ENCODE peak calls at places on chromosome 16, in eight cellular contexts. R is ascending aorta; S is endothelial cell of umbilical vein; A is HepG2; K is heart left ventricle; L is Panc1; N is astrocyte; Q is CD8-positive, alpha-beta T cell. W is an unnamed sample. For H3K4me1, the result is how much of the 10 kb centered on the place peaks cover.

GRCh38 chr16:75097941-75098897 is 18.4 kb downstream of the LDHD start:
- DNase-seq in N (no peak), K (no peak), A (no peak), L (no peak), S (no peak), Q (peak), R (no peak), W (no peak)

GRCh38 chr16:80346160-80346632 is 194.6 kb upstream of the DYNLRB2 start:
- DNase-seq in L (no peak), N (no peak), A (no peak), Q (no peak), K (no peak), S (no peak), R (no peak), W (no peak)

GRCh38 chr16:82187829-82188228 is 17.8 kb upstream of the MPHOSPH6 start:
- DNase-seq in A (no peak), S (no peak), K (no peak), Q (no peak), N (no peak), R (no peak), L (no peak), W (no peak)

GRCh38 chr16:1776991-1777374 is 4.0 kb upstream of the MRPS34 start:
- DNase-seq in K (peak), S (no peak), R (no peak), N (no peak), L (no peak), Q (no peak), A (no peak), W (no peak)

GRCh38 chr16:85735225-85735722 is 15.6 kb downstream of the C16orf74 start:
- DNase-seq in L (no peak), R (no peak), N (no peak), S (no peak), A (no peak), Q (peak), K (no peak), W (no peak)

GRCh38 chr16:84916156-84916555 is 95.2 kb downstream of the ZDHHC7 start:
- DNase-seq in R (no peak), A (no peak), L (no peak), N (no peak), Q (no peak), S (no peak), K (no peak), W (no peak)

GRCh38 chr16:84368327-84368996 is at the start of gene ATP2C2:
- DNase-seq in K (no peak), L (no peak), A (no peak), N (no peak), Q (no peak), R (no peak), S (no peak), W (no peak)

GRCh38 chr16:10362077-10362863 is 23.6 kb upstream of the ATF7IP2 start:
- DNase-seq in Q (no peak), N (peak), K (no peak), R (no peak), S (no peak), L (no peak), A (peak), W (no peak)

GRCh38 chr16:46862555-46863447 is 21.4 kb upstream of the GPT2 start:
- DNase-seq in Q (no peak), N (peak), S (no peak), K (no peak), A (no peak), L (no peak), R (no peak), W (no peak)

GRCh38 chr16:49698416-49698815 is 157.5 kb downstream of the ZNF423 start:
- DNase-seq in A (no peak), R (no peak), Q (no peak), S (peak), K (peak), N (peak), L (no peak), W (peak)

GRCh38 chr16:56334761-56335160 is 90.6 kb downstream of the AMFR start:
- DNase-seq in K (no peak), L (no peak), Q (no peak), R (no peak), A (no peak), N (no peak), S (no peak), W (no peak)

GRCh38 chr16:46793841-46794240 is 37.1 kb downstream of the C16orf87 start:
- DNase-seq in R (no peak), A (no peak), S (no peak), Q (no peak), K (no peak), N (no peak), L (no peak), W (no peak)

GRCh38 chr16:12141073-12141472 is 164.5 kb downstream of the SNX29 start:
- DNase-seq in L (no peak), Q (no peak), S (no peak), R (no peak), N (peak), A (no peak), K (no peak), W (no peak)

GRCh38 chr16:56424791-56425438 is 430 bp downstream of the AMFR start:
- DNase-seq in S (peak), K (peak), L (no peak), N (no peak), A (no peak), Q (peak), R (peak), W (peak)

GRCh38 chr16:68658258-68658973 is 13.3 kb downstream of the CDH3 start:
- DNase-seq in S (no peak), K (no peak), A (no peak), L (peak), Q (no peak), R (no peak), N (peak), W (no peak)

GRCh38 chr16:50234771-50235556 is 31.4 kb upstream of the ADCY7 start:
- DNase-seq in L (no peak), K (no peak), S (no peak), N (peak), A (no peak), R (no peak), Q (no peak), W (no peak)

GRCh38 chr16:873889-874288 is 73.4 kb upstream of the GNG13 start:
- DNase-seq in A (no peak), R (no peak), N (no peak), S (no peak), L (no peak), Q (no peak), K (no peak), W (no peak)

GRCh38 chr16:17380613-17381012 is 90.1 kb downstream of the XYLT1 start:
- DNase-seq in N (peak), K (no peak), A (no peak), R (no peak), Q (no peak), L (no peak), S (no peak), W (no peak)

GRCh38 chr16:720990-721764 is at the start of gene ANTKMT:
- DNase-seq in Q (peak), N (peak), S (peak), A (peak), K (peak), R (peak), L (no peak), W (peak)

GRCh38 chr16:85007815-85008214 is 3.5 kb downstream of the ZDHHC7 start:
- DNase-seq in S (no peak), Q (no peak), L (no peak), K (no peak), A (no peak), R (peak), N (no peak), W (no peak)

GRCh38 chr16:12679660-12680272 is 123.9 kb downstream of the CPPED1 start:
- DNase-seq in A (no peak), S (no peak), Q (no peak), L (no peak), R (no peak), K (no peak), N (peak), W (no peak)

GRCh38 chr16:63684702-63685101 is 1437.2 kb downstream of the CDH11 start:
- DNase-seq in A (no peak), N (no peak), L (no peak), R (no peak), Q (no peak), S (no peak), K (no peak), W (no peak)

GRCh38 chr16:12958366-12958765 is 57.0 kb downstream of the SHISA9 start:
- DNase-seq in Q (no peak), K (no peak), N (no peak), L (no peak), R (no peak), S (no peak), A (no peak), W (no peak)

GRCh38 chr16:1057252-1057932 is 15.2 kb upstream of the SSTR5 start:
- DNase-seq in R (no peak), A (no peak), N (no peak), Q (peak), K (no peak), L (no peak), S (peak), W (no peak)

GRCh38 chr16:56547120-56547948 is 17.5 kb upstream of the MT4 start:
- DNase-seq in R (no peak), N (peak), L (no peak), A (no peak), K (no peak), Q (no peak), S (no peak), W (no peak)

GRCh38 chr16:54076006-54076504 is 210.5 kb downstream of the IRX3 start:
- DNase-seq in L (no peak), R (no peak), A (no peak), K (no peak), S (no peak), N (no peak), Q (no peak), W (no peak)

GRCh38 chr16:73113326-73113720 is 65.4 kb upstream of the ZFHX3 start:
- DNase-seq in R (no peak), N (peak), S (no peak), A (no peak), Q (no peak), L (no peak), K (no peak), W (no peak)

GRCh38 chr16:75491876-75492275 is 3.4 kb downstream of the CHST6 start:
- DNase-seq in A (no peak), K (no peak), Q (no peak), S (no peak), L (no peak), R (no peak), N (no peak), W (no peak)

GRCh38 chr16:6160871-6161270 is 1063.3 kb upstream of the EEF2KMT start:
- DNase-seq in R (no peak), S (no peak), A (no peak), Q (no peak), L (no peak), K (no peak), N (peak), W (no peak)

GRCh38 chr16:76900285-76901263 is 290.4 kb upstream of the MON1B start:
- DNase-seq in L (no peak), R (no peak), A (no peak), N (no peak), K (no peak), S (no peak), Q (no peak), W (no peak)

GRCh38 chr16:85428168-85428898 is 184.8 kb upstream of the GSE1 start:
- DNase-seq in A (no peak), K (no peak), L (no peak), S (peak), R (no peak), N (no peak), Q (peak), W (peak)

GRCh38 chr16:49620158-49620867 is 235.6 kb downstream of the ZNF423 start:
- DNase-seq in L (no peak), S (peak), Q (no peak), R (peak), A (peak), K (peak), N (peak), W (peak)

GRCh38 chr16:30748634-30749445 is 615 bp downstream of the PHKG2 start:
- DNase-seq in A (no peak), S (peak), Q (no peak), L (no peak), N (peak), K (peak), R (no peak), W (no peak)

GRCh38 chr16:30958164-30959083 is 870 bp downstream of the SETD1A start:
- DNase-seq in A (peak), K (peak), L (no peak), Q (no peak), N (no peak), R (no peak), S (peak), W (peak)

GRCh38 chr16:10950393-10950792 is 6.0 kb downstream of the CLEC16A start:
- DNase-seq in R (no peak), S (no peak), N (no peak), Q (no peak), A (no peak), L (no peak), K (no peak), W (no peak)

GRCh38 chr16:11788914-11789313 is 8.1 kb downstream of the ZC3H7A start:
- DNase-seq in A (no peak), K (no peak), R (no peak), L (no peak), Q (no peak), S (no peak), N (no peak), W (no peak)

GRCh38 chr16:67464565-67464964 is 16.4 kb downstream of the ATP6V0D1 start:
- DNase-seq in R (no peak), N (no peak), S (no peak), Q (no peak), L (no peak), K (no peak), A (no peak), W (no peak)
- H3K4me1 ChIP-seq in R (under half), N (under half), S (under half), Q (under half), L (under half), K (half or more), A (under half), W (under half)

DNA sequence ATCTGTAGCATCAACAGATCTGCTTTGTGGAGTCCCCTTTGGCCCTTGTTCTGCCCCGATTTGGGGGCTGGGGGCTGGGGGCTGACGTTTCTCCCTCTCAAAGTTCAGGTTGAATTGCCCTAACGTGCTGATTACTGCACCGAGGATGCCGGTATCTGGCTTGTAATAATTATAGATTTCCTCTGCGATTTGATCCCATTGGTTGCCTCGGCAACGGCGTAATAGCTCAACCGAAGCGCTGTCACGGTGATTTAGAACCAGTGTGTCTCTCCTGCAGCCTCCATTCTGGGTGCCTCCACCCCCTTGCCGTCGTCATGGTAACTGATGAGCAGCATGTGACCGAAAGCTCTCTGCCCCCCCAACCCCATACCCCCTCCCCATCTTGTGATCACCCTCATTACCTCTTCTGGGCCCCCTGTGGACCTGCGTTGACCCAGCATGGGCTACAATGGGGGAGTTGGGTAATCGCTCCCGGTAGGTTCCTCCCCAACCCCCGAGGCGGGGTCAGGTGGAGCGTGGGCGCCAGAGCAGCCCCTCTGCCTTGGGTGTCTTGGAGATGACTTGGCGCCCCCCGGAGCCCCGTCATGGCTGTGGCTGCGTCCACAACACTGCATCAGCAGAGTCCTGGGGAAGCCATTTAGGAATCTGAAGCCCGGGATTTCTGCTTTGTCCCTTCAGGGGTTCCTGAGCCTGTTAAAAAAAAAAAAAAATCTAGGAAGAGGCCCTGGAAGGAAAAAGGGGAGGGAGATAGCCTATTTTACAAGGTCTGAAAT is 38.4 kb downstream of the ABAT start:
- DNase-seq in N (no peak), Q (no peak), S (no peak), R (no peak), L (no peak), K (no peak), A (no peak), W (no peak)
- TF ChIP-seq CTCF in N (no peak), Q (no peak), S (no peak), R (no peak), L (no peak), K (no peak), A (peak), W (no peak)

DNA sequence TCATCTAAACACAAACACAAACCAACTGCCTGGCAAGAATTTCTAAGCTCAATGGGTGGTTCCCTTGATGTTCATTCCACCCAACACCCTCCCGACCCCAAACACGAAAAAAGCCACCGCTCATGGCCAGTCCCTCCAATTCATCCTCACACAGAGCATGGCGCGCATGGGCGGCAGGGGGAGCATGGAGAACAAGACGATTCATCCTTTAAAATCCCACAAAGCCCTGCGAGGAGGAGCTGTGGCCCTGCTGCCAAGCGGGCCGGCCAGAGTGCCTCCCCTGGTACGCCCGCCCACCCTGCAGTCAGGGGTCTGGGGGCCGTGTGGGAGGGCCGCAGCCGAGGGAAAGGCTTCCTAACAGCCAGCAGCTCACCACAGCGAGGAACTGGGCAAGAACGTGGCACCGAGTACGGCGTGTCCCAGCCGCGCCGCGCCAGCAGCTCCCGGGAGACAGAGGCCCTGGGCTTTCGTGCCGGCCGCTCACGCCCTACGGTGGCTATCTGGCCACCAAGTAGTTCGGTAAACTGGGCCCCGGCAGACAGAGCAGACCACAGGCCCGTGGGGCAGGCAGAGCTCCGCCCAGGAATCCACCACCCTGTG is 60.9 kb downstream of the KLHDC4 start:
- DNase-seq in R (no peak), Q (no peak), L (no peak), K (no peak), S (no peak), N (peak), A (no peak), W (no peak)
- H3K4me1 ChIP-seq in R (under half), Q (under half), L (under half), K (under half), S (under half), N (under half), A (under half), W (under half)

DNA sequence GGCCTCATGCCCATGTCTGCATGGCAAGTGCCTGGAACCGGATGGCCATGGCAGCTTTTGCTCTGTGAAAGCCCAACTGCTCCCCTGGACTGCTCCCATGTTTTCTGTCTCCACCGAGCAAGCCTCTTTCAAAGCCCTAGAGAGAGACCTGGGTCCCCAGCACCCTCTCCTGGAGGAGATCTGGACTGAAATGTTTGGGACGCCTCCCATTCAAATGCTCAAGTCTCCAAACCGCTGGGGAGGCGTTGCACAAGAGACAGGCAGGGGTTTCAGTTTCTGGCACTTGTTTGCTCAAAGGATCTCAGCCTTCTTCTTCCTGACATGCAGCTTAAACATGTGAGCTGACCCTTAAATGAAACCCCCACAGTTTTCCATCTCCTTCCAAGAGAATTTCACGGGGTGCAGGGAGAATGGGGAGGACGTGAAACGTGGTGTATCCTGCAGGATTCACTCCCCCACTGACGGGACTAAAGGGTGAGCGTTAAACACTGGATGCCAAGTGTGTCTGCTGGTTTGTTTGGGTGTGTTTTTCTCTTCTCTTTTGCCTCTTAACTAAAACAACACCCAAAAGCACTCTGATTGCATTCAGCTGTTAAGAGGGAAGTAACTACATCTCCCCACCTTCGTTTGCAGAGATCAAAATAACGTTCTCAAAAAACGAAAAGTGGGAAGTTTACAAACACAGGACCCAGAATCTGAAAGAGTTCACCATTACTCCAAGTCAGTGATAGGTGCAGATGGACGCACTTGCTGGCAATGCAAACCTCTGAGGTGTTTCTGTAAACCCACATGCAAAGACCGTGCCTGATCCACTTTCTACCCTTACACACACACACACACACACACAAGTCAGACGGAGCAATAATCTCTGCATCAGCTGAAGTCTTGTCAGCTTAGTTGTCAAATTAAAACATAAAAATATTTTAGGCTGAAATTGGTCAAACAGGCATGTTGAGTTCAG is 256.9 kb downstream of the C16orf95 start:
- DNase-seq in L (no peak), K (peak), R (peak), S (peak), Q (no peak), N (peak), A (no peak), W (peak)
- TF ChIP-seq CTCF in L (peak), K (no peak), R (peak), S (no peak), Q (no peak), N (no peak), A (peak), W (peak)

DNA sequence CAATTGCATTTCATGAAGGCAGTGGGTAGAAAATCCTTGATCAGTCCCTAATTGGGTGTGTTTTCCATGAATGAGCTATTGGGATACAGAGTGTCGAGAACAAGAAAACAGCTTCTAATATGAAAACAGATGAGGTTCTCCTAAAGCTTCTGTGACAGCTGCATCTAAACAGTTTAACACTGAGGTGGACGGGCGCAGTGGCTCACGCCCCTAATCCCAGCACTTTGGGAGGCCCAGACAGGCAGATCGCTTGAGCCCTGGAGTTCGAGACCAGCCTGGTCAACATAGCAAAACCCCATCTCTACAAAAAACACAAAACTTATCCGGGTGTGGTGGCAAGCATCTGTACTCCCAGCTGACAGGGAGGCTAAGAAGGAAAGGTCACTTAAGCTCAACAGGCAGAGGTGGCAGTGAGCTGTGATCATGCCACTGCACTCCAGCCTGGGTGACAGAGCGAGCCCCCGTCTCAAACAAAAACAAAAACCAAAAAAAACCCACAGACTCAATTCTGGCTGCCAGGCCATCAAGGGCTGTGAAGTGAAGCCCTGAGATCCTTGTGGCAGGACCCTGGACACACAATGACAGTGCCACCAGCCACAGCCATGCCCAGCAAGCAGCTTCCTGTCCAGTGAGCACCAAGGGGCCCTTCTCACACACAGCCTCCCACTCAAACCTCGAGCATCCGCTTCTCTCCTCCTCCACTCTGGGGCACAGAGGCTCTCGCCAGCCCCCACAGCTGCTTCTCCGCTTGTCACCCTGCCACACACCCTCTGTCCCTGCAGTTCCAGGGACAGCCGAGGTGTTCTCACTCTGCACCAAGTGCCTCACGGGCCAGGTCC is 44.0 kb downstream of the ANKRD11 start:
- DNase-seq in S (no peak), Q (peak), R (no peak), K (no peak), A (no peak), N (no peak), L (no peak), W (no peak)
- H3K4me1 ChIP-seq in S (under half), Q (half or more), R (half or more), K (half or more), A (half or more), N (under half), L (half or more), W (half or more)

GRCh38 chr16:67199011-67199807 is at the start of gene ELMO3:
- DNase-seq in A (no peak), N (no peak), L (no peak), R (no peak), S (no peak), K (no peak), Q (no peak), W (no peak)
- TF ChIP-seq CTCF in A (no peak), N (no peak), L (peak), R (no peak), S (peak), K (no peak), Q (no peak), W (no peak)